ENCODE peak calls at places on chromosomes 13 and 19, in four cellular contexts. One of them, this sample, is unnamed.

GRCh38 chr13:80359459-80360297 is 18.8 kb upstream of the SPRY2 start:
- DNase-seq in left ventricle myocardium superior: no peak
- DNase-seq in WERI-Rb-1: no peak
- DNase-seq in upper lobe of right lung: no peak
- DNase-seq in this sample: no peak

GRCh38 chr19:34217952-34218817 is 36.2 kb upstream of the GARRE1 start:
- DNase-seq in WERI-Rb-1: no peak
- DNase-seq in upper lobe of right lung: no peak
- DNase-seq in left ventricle myocardium superior: no peak
- DNase-seq in this sample: no peak

GRCh38 chr13:41917641-41918040 is 43.3 kb downstream of the VWA8 start:
- DNase-seq in left ventricle myocardium superior: no peak
- DNase-seq in upper lobe of right lung: no peak
- DNase-seq in WERI-Rb-1: no peak
- DNase-seq in this sample: no peak

GRCh38 chr19:45001087-45001739 is at the start of gene RELB:
- DNase-seq in WERI-Rb-1: peak
- DNase-seq in upper lobe of right lung: peak
- DNase-seq in left ventricle myocardium superior: peak
- DNase-seq in this sample: peak

GRCh38 chr19:13037161-13037560 is 41.9 kb downstream of the NFIX start:
- DNase-seq in WERI-Rb-1: no peak
- DNase-seq in left ventricle myocardium superior: peak
- DNase-seq in upper lobe of right lung: no peak
- DNase-seq in this sample: no peak

GRCh38 chr13:79432992-79433391 is 26.9 kb upstream of the RBM26 start:
- DNase-seq in left ventricle myocardium superior: no peak
- DNase-seq in upper lobe of right lung: no peak
- DNase-seq in WERI-Rb-1: no peak
- DNase-seq in this sample: no peak

GRCh38 chr13:74134226-74134776 is at the start of gene KLF12:
- DNase-seq in WERI-Rb-1: peak
- DNase-seq in left ventricle myocardium superior: peak
- DNase-seq in upper lobe of right lung: peak
- DNase-seq in this sample: peak

GRCh38 chr13:104485571-104485970 is 1419.4 kb upstream of the SLC10A2 start:
- DNase-seq in upper lobe of right lung: no peak
- DNase-seq in WERI-Rb-1: no peak
- DNase-seq in left ventricle myocardium superior: no peak
- DNase-seq in this sample: no peak

GRCh38 chr19:17615889-17616685 is 60.6 kb downstream of the COLGALT1 start:
- DNase-seq in WERI-Rb-1: no peak
- DNase-seq in upper lobe of right lung: no peak
- DNase-seq in left ventricle myocardium superior: no peak
- DNase-seq in this sample: no peak

GRCh38 chr13:20924758-20925394 is 22.3 kb upstream of the XPO4 start:
- DNase-seq in WERI-Rb-1: peak
- DNase-seq in upper lobe of right lung: peak
- DNase-seq in left ventricle myocardium superior: peak
- DNase-seq in this sample: peak

GRCh38 chr13:48110132-48110868 is 15.4 kb upstream of the MED4 start:
- DNase-seq in WERI-Rb-1: no peak
- DNase-seq in left ventricle myocardium superior: no peak
- DNase-seq in upper lobe of right lung: no peak
- DNase-seq in this sample: no peak

GRCh38 chr19:21839966-21840365 is 4.0 kb upstream of the ZNF43 start:
- DNase-seq in left ventricle myocardium superior: no peak
- DNase-seq in WERI-Rb-1: no peak
- DNase-seq in upper lobe of right lung: no peak
- DNase-seq in this sample: no peak

GRCh38 chr13:102774596-102775375 is 1.2 kb upstream of the TEX30 start:
- DNase-seq in left ventricle myocardium superior: no peak
- DNase-seq in upper lobe of right lung: no peak
- DNase-seq in WERI-Rb-1: no peak
- DNase-seq in this sample: no peak

GRCh38 chr13:59677966-59678814 is 485.5 kb downstream of the DIAPH3 start:
- DNase-seq in upper lobe of right lung: no peak
- DNase-seq in left ventricle myocardium superior: no peak
- DNase-seq in WERI-Rb-1: no peak
- DNase-seq in this sample: no peak

GRCh38 chr13:28463481-28463880 is 31.4 kb downstream of the FLT1 start:
- DNase-seq in upper lobe of right lung: no peak
- DNase-seq in WERI-Rb-1: no peak
- DNase-seq in left ventricle myocardium superior: no peak
- DNase-seq in this sample: no peak

GRCh38 chr19:4705413-4706131 is 18.1 kb downstream of the DPP9 start:
- DNase-seq in upper lobe of right lung: no peak
- DNase-seq in WERI-Rb-1: no peak
- DNase-seq in left ventricle myocardium superior: peak
- DNase-seq in this sample: peak

GRCh38 chr13:101499406-101499805 is 46.9 kb downstream of the ITGBL1 start:
- DNase-seq in left ventricle myocardium superior: no peak
- DNase-seq in WERI-Rb-1: no peak
- DNase-seq in upper lobe of right lung: no peak
- DNase-seq in this sample: no peak

GRCh38 chr19:10553943-10554381 is 10.3 kb downstream of the ATG4D start:
- DNase-seq in WERI-Rb-1: no peak
- DNase-seq in upper lobe of right lung: no peak
- DNase-seq in left ventricle myocardium superior: peak
- DNase-seq in this sample: no peak

GRCh38 chr19:50964266-50964665 is 5.1 kb downstream of the KLK6 start:
- DNase-seq in WERI-Rb-1: no peak
- DNase-seq in upper lobe of right lung: no peak
- DNase-seq in left ventricle myocardium superior: no peak
- DNase-seq in this sample: no peak

GRCh38 chr19:49331616-49332055 is 3.6 kb upstream of the CD37 start:
- DNase-seq in WERI-Rb-1: peak
- DNase-seq in left ventricle myocardium superior: no peak
- DNase-seq in upper lobe of right lung: peak
- DNase-seq in this sample: no peak

GRCh38 chr13:105847532-105848295 is 687.7 kb downstream of the EFNB2 start:
- DNase-seq in upper lobe of right lung: no peak
- DNase-seq in WERI-Rb-1: no peak
- DNase-seq in left ventricle myocardium superior: no peak
- DNase-seq in this sample: no peak

GRCh38 chr19:29564574-29565005 is 38.8 kb downstream of the VSTM2B start:
- DNase-seq in left ventricle myocardium superior: peak
- DNase-seq in upper lobe of right lung: no peak
- DNase-seq in WERI-Rb-1: no peak
- DNase-seq in this sample: no peak

GRCh38 chr13:37475966-37476365 is 122.6 kb downstream of the POSTN start:
- DNase-seq in WERI-Rb-1: no peak
- DNase-seq in upper lobe of right lung: no peak
- DNase-seq in left ventricle myocardium superior: no peak
- DNase-seq in this sample: no peak

GRCh38 chr13:95497307-95497943 is 55.1 kb upstream of the CLDN10 start:
- DNase-seq in left ventricle myocardium superior: peak
- DNase-seq in upper lobe of right lung: no peak
- DNase-seq in WERI-Rb-1: no peak
- DNase-seq in this sample: peak

This sample was measured in left ventricle myocardium inferior.